ENCODE peak calls at places on chromosomes 4 and X, in ten cellular contexts. H, F, K, U, R, S, L, G, X and A are unnamed samples.

GRCh38 chr4:187090401-187090800 is 366.7 kb upstream of the FAT1 start:
- DNase-seq in K (no peak), L (no peak), U (no peak), G (no peak), F (no peak), H (no peak), R (no peak), S (no peak), X (no peak), A (no peak)

GRCh38 chrX:12973561-12974216 is 1.2 kb upstream of the TMSB4X start:
- DNase-seq in S (no peak), F (no peak), K (peak), H (no peak), L (no peak), X (no peak), G (no peak), U (no peak), R (no peak), A (no peak)

GRCh38 chrX:40855411-40855810 is 120.1 kb upstream of the MED14 start:
- DNase-seq in K (no peak), G (no peak), S (no peak), U (no peak), H (no peak), F (no peak), R (no peak), L (no peak), X (no peak), A (no peak)

GRCh38 chr4:110139815-110140214 is 58.6 kb downstream of the ELOVL6 start:
- DNase-seq in G (peak), L (no peak), S (no peak), H (no peak), F (no peak), U (no peak), X (no peak), K (no peak), R (no peak), A (no peak)

GRCh38 chr4:97828646-97829045 is 314.6 kb downstream of the STPG2 start:
- DNase-seq in U (no peak), K (no peak), G (no peak), F (no peak), R (no peak), X (no peak), S (no peak), L (no peak), H (no peak), A (no peak)

GRCh38 chr4:2927016-2927695 is 36.0 kb downstream of the NOP14 start:
- DNase-seq in F (no peak), H (no peak), L (no peak), X (no peak), S (no peak), U (no peak), R (no peak), K (peak), G (no peak), A (no peak)

GRCh38 chrX:155968106-155968714 is 29.3 kb upstream of the IL9R start:
- DNase-seq in R (no peak), U (no peak), K (no peak), X (no peak), H (no peak), S (no peak), G (no peak), F (no peak), L (no peak), A (no peak)

GRCh38 chr4:153638011-153638410 is 46.1 kb upstream of the TLR2 start:
- DNase-seq in H (no peak), F (no peak), R (no peak), U (no peak), X (no peak), S (no peak), L (no peak), G (no peak), K (no peak), A (no peak)

GRCh38 chr4:179843370-179843769 is 2399.8 kb upstream of the TENM3 start:
- DNase-seq in X (no peak), F (no peak), S (no peak), H (no peak), L (no peak), R (no peak), G (peak), K (no peak), U (no peak), A (no peak)